ENCODE peak calls at places on chromosomes 1 and 21, in eight cellular contexts. V is pancreas, P is A549, A is AG10803, Y is cardiac fibroblast, W is heart right ventricle, E is brain microvascular endothelial cell, X is coronary artery. M is an unnamed sample.

GRCh38 chr1:3068400-3069361 is at the start of gene PRDM16:
- DNase-seq in V (peak; percentile 69), P (peak; percentile 59), A (peak; percentile 43), Y (peak; percentile 33), W (no peak), E (peak; percentile 32), X (no peak), M (peak; percentile 23)

GRCh38 chr1:70134148-70134547 is 71.2 kb downstream of the LRRC40 start:
- DNase-seq in V (no peak), P (no peak), A (peak; percentile 43), Y (no peak), W (no peak), E (no peak), X (no peak), M (no peak)

GRCh38 chr21:15521644-15522001 is 208.2 kb upstream of the USP25 start:
- DNase-seq in V (no peak), P (no peak), A (no peak), Y (no peak), W (no peak), E (no peak), X (no peak), M (no peak)

GRCh38 chr1:160639652-160640051 is 7.2 kb downstream of the SLAMF1 start:
- DNase-seq in V (no peak), P (no peak), A (no peak), Y (peak; percentile 12), W (no peak), E (no peak), X (no peak), M (peak; percentile 21)

GRCh38 chr1:178371236-178371635 is 125.5 kb downstream of the CLEC20A start:
- DNase-seq in V (no peak), P (no peak), A (peak; percentile 22), Y (peak; percentile 50), W (no peak), E (peak; percentile 23), X (no peak), M (peak; percentile 40)

GRCh38 chr1:85612704-85613361 is 32.3 kb downstream of the CCN1 start:
- DNase-seq in V (peak; percentile 28), P (peak; percentile 35), A (peak; percentile 98), Y (peak; percentile 95), W (no peak), E (peak; percentile 94), X (no peak), M (peak; percentile 95)

GRCh38 chr1:11071463-11072215 is 11.8 kb upstream of the SRM start:
- DNase-seq in V (peak; percentile 74), P (no peak), A (no peak), Y (no peak), W (no peak), E (no peak), X (no peak), M (no peak)

GRCh38 chr21:35615325-35615724 is 445.0 kb downstream of the SETD4 start:
- DNase-seq in V (no peak), P (no peak), A (no peak), Y (no peak), W (no peak), E (no peak), X (no peak), M (no peak)

GRCh38 chr1:29121951-29122661 is 1.6 kb downstream of the TMEM200B start:
- DNase-seq in V (no peak), P (no peak), A (peak; percentile 20), Y (peak; percentile 42), W (peak; percentile 42), E (no peak), X (peak; percentile 80), M (peak; percentile 25)

GRCh38 chr1:111332190-111332589 is 41.5 kb downstream of the CHIA start:
- DNase-seq in V (no peak), P (no peak), A (no peak), Y (no peak), W (no peak), E (no peak), X (no peak), M (no peak)

GRCh38 chr1:111571239-111571638 is 48.4 kb upstream of the RAP1A start:
- DNase-seq in V (no peak), P (no peak), A (no peak), Y (no peak), W (no peak), E (no peak), X (no peak), M (no peak)

GRCh38 chr1:59018860-59019259 is 235.0 kb upstream of the JUN start:
- DNase-seq in V (no peak), P (no peak), A (no peak), Y (no peak), W (no peak), E (no peak), X (no peak), M (no peak)

GRCh38 chr1:26541816-26542711 is 12.5 kb downstream of the RPS6KA1 start:
- DNase-seq in V (peak; percentile 80), P (peak; percentile 47), A (peak; percentile 73), Y (peak; percentile 95), W (peak; percentile 67), E (no peak), X (peak; percentile 81), M (peak; percentile 97)

GRCh38 chr1:170711682-170712081 is 47.8 kb downstream of the PRRX1 start:
- DNase-seq in V (no peak), P (no peak), A (peak; percentile 97), Y (peak; percentile 52), W (no peak), E (peak; percentile 81), X (no peak), M (no peak)

GRCh38 chr1:163085904-163086268 is 16.7 kb downstream of the RGS4 start:
- DNase-seq in V (no peak), P (no peak), A (peak; percentile 55), Y (no peak), W (no peak), E (no peak), X (no peak), M (no peak)

GRCh38 chr1:112954945-112955677 is 885 bp downstream of the SLC16A1 start:
- DNase-seq in V (peak; percentile 27), P (peak; percentile 42), A (peak; percentile 48), Y (peak; percentile 60), W (peak; percentile 52), E (peak; percentile 54), X (peak; percentile 76), M (peak; percentile 59)

GRCh38 chr1:5456090-5456789 is 536.0 kb downstream of the NPHP4 start:
- DNase-seq in V (no peak), P (no peak), A (no peak), Y (no peak), W (no peak), E (no peak), X (no peak), M (no peak)

GRCh38 chr1:23470282-23471070 is 13.5 kb downstream of the ASAP3 start:
- DNase-seq in V (no peak), P (no peak), A (peak; percentile 71), Y (peak; percentile 97), W (peak; percentile 71), E (peak; percentile 16), X (peak; percentile 81), M (peak; percentile 94)

GRCh38 chr1:42430751-42431150 is 25.1 kb downstream of the ZMYND12 start:
- DNase-seq in V (no peak), P (no peak), A (no peak), Y (no peak), W (no peak), E (no peak), X (no peak), M (no peak)

GRCh38 chr1:17167783-17168479 is 37.0 kb upstream of the PADI1 start:
- DNase-seq in V (no peak), P (peak; percentile 54), A (peak; percentile 83), Y (peak; percentile 33), W (no peak), E (peak; percentile 74), X (no peak), M (peak; percentile 22)

GRCh38 chr1:212482352-212483153 is 49.8 kb downstream of the NENF start:
- DNase-seq in V (no peak), P (peak; percentile 31), A (no peak), Y (peak; percentile 13), W (no peak), E (peak; percentile 61), X (no peak), M (no peak)

GRCh38 chr1:27672750-27673112 is 739 bp upstream of the IFI6 start:
- DNase-seq in V (no peak), P (no peak), A (peak; percentile 54), Y (peak; percentile 41), W (no peak), E (peak; percentile 22), X (no peak), M (peak; percentile 41)
- H3K4me3 ChIP-seq in V (peak overlapping the region; percentile 46), P (peak overlapping the region; percentile 21), A (peak overlapping the region; percentile 78), Y (peak overlapping the region; percentile 70), W (peak overlapping the region; percentile 88), E (peak overlapping the region; percentile 61), X (peak overlapping the region; percentile 75), M (peak overlapping the region; percentile 61)

DNA sequence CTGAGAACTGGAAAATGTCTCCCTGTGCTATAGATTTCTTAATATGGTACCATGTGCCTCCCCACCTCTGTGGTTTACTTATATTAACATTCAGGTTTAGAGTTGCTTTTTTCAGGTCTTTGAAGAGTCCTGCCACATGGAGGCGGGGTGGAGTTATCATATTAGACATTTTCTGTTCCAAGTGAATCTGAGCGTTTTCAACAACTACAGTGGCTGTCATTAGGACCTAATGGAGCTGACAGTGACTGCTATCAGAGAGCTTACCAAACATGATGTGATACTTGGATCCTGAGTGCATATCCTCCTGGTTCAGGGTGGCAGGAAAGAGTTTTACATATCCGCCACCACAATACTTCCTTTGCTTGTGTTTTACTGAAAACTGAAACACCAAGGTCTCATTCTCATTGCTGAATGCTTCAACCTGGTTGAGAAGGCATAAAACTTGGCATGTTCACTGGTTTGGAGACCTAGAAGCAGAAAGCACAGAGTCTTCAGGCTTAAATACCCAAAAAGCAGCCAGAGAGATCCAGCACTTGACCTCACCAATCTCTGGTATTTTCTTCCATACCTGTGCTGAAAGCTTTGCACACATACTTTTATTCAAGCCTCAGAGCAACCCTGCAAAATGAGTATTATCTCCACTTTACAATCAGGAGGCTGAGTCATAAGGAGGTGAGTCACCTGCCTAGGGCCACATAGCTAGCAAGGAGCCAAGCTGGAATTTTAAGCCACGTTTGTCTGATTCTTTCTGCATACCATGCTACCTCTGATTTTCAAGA is 47.4 kb upstream of the OSBPL9 start:
- DNase-seq in V (peak; percentile 42), P (peak; percentile 31), A (peak; percentile 58), Y (peak; percentile 51), W (no peak), E (peak; percentile 77), X (no peak), M (peak; percentile 60)
- TF ChIP-seq CTCF in V (no peak), P (peak; percentile 30), A (peak; percentile 33), Y (peak; percentile 22), W (peak; percentile 40), E (no peak), X (no peak), M (peak; percentile 38)

GRCh38 chr1:169634877-169635276 is 5.0 kb upstream of the SELP start:
- DNase-seq in V (no peak), P (no peak), A (no peak), Y (no peak), W (no peak), E (no peak), X (no peak), M (no peak)
- H3K4me3 ChIP-seq in V (no peak overlapping the region), P (no peak overlapping the region), A (no peak overlapping the region), Y (no peak overlapping the region), W (no peak overlapping the region), E (no peak overlapping the region), X (no peak overlapping the region), M (no peak overlapping the region)

DNA sequence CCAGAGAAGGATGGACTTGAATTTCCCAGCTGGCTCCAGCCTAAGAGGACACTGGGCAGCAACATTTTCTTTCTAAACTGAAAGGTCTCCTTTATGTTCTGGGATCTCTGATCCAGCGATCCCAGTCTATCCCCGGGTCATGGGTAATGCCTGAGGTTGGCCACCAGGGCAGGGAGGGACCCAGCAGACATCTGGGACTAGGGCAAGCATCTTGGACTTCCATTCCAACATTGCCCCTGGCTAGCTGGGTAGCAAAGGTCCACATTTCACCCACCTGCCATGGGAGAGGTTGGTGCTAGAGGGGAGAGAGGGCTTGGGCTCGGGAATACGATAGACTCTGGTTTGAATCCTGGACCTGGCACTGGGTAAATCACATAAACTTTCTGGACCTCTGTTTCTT is 84.6 kb downstream of the LRRN2 start:
- DNase-seq in V (no peak), P (peak; percentile 66), A (no peak), Y (no peak), W (no peak), E (no peak), X (no peak), M (no peak)
- TF ChIP-seq CTCF in V (no peak), P (no peak), A (peak; percentile 6), Y (peak; percentile 11), W (no peak), E (peak; percentile 26), X (no peak), M (peak; percentile 13)

M was measured in fibroblast of pulmonary artery.